ENCODE peak calls at places on chromosome X, in seven cellular contexts. One of them, this sample, is unnamed.

GRCh38 chrX:71496476-71496875 is 36.4 kb upstream of the OGT start:
- DNase-seq in B cell: no peak
- DNase-seq in endodermal cell: no peak
- DNase-seq in CD8-positive, alpha-beta T cell: no peak
- DNase-seq in left ventricle myocardium inferior: no peak
- DNase-seq in RWPE1: no peak
- DNase-seq in mammary epithelial cell: no peak
- DNase-seq in this sample: no peak

GRCh38 chrX:130147631-130148030 is 18.0 kb downstream of the AIFM1 start:
- DNase-seq in B cell: no peak
- DNase-seq in mammary epithelial cell: no peak
- DNase-seq in left ventricle myocardium inferior: no peak
- DNase-seq in endodermal cell: no peak
- DNase-seq in CD8-positive, alpha-beta T cell: no peak
- DNase-seq in RWPE1: no peak
- DNase-seq in this sample: no peak

GRCh38 chrX:2609431-2610238 is 81.5 kb upstream of the CD99 start:
- DNase-seq in mammary epithelial cell: peak; percentile 34
- DNase-seq in RWPE1: no peak
- DNase-seq in B cell: no peak
- DNase-seq in endodermal cell: peak; percentile 73
- DNase-seq in left ventricle myocardium inferior: no peak
- DNase-seq in CD8-positive, alpha-beta T cell: no peak
- DNase-seq in this sample: no peak

GRCh38 chrX:24412637-24413363 is 52.3 kb upstream of the PDK3 start:
- DNase-seq in left ventricle myocardium inferior: no peak
- DNase-seq in CD8-positive, alpha-beta T cell: no peak
- DNase-seq in RWPE1: no peak
- DNase-seq in mammary epithelial cell: no peak
- DNase-seq in endodermal cell: no peak
- DNase-seq in B cell: no peak
- DNase-seq in this sample: peak; percentile 21

GRCh38 chrX:67555578-67556203 is 11.9 kb downstream of the AR start:
- DNase-seq in mammary epithelial cell: peak; percentile 15
- DNase-seq in CD8-positive, alpha-beta T cell: no peak
- DNase-seq in B cell: no peak
- DNase-seq in RWPE1: no peak
- DNase-seq in left ventricle myocardium inferior: no peak
- DNase-seq in endodermal cell: peak; percentile 69
- DNase-seq in this sample: peak; percentile 55

GRCh38 chrX:70313503-70313902 is 23.6 kb downstream of the KIF4A start:
- DNase-seq in B cell: no peak
- DNase-seq in left ventricle myocardium inferior: no peak
- DNase-seq in mammary epithelial cell: no peak
- DNase-seq in CD8-positive, alpha-beta T cell: no peak
- DNase-seq in endodermal cell: no peak
- DNase-seq in RWPE1: no peak
- DNase-seq in this sample: no peak

GRCh38 chrX:153926863-153927685 is 1.0 kb upstream of the ARHGAP4 start:
- DNase-seq in left ventricle myocardium inferior: peak; percentile 49
- DNase-seq in CD8-positive, alpha-beta T cell: peak; percentile 87
- DNase-seq in endodermal cell: no peak
- DNase-seq in RWPE1: no peak
- DNase-seq in B cell: peak; percentile 89
- DNase-seq in mammary epithelial cell: peak; percentile 15
- DNase-seq in this sample: peak; percentile 34

GRCh38 chrX:131734621-131735020 is 190.7 kb downstream of the OR13H1 start:
- DNase-seq in mammary epithelial cell: peak; percentile 36
- DNase-seq in B cell: no peak
- DNase-seq in left ventricle myocardium inferior: no peak
- DNase-seq in endodermal cell: no peak
- DNase-seq in RWPE1: no peak
- DNase-seq in CD8-positive, alpha-beta T cell: no peak
- DNase-seq in this sample: no peak

GRCh38 chrX:86348669-86349068 is 200.4 kb downstream of the DACH2 start:
- DNase-seq in RWPE1: no peak
- DNase-seq in endodermal cell: peak; percentile 53
- DNase-seq in CD8-positive, alpha-beta T cell: no peak
- DNase-seq in left ventricle myocardium inferior: no peak
- DNase-seq in B cell: no peak
- DNase-seq in mammary epithelial cell: no peak
- DNase-seq in this sample: no peak

GRCh38 chrX:2401590-2402360 is 99.0 kb downstream of the DHRSX start:
- DNase-seq in endodermal cell: peak; percentile 79
- DNase-seq in RWPE1: peak; percentile 61
- DNase-seq in mammary epithelial cell: peak; percentile 97
- DNase-seq in CD8-positive, alpha-beta T cell: no peak
- DNase-seq in left ventricle myocardium inferior: peak; percentile 50
- DNase-seq in B cell: no peak
- DNase-seq in this sample: peak; percentile 22

GRCh38 chrX:84047339-84047738 is 140.7 kb downstream of the RPS6KA6 start:
- DNase-seq in left ventricle myocardium inferior: no peak
- DNase-seq in mammary epithelial cell: no peak
- DNase-seq in RWPE1: no peak
- DNase-seq in B cell: no peak
- DNase-seq in CD8-positive, alpha-beta T cell: no peak
- DNase-seq in endodermal cell: peak; percentile 47
- DNase-seq in this sample: no peak

GRCh38 chrX:116272328-116272727 is 101.8 kb downstream of the AGTR2 start:
- DNase-seq in B cell: no peak
- DNase-seq in left ventricle myocardium inferior: no peak
- DNase-seq in endodermal cell: no peak
- DNase-seq in mammary epithelial cell: peak; percentile 98
- DNase-seq in CD8-positive, alpha-beta T cell: no peak
- DNase-seq in RWPE1: peak; percentile 69
- DNase-seq in this sample: no peak

GRCh38 chrX:119541188-119541587 is 24.0 kb downstream of the STEEP1 start:
- DNase-seq in CD8-positive, alpha-beta T cell: no peak
- DNase-seq in RWPE1: peak; percentile 51
- DNase-seq in left ventricle myocardium inferior: no peak
- DNase-seq in endodermal cell: peak; percentile 64
- DNase-seq in mammary epithelial cell: no peak
- DNase-seq in B cell: no peak
- DNase-seq in this sample: no peak

GRCh38 chrX:31508338-31508737 is 436.5 kb upstream of the FTHL17 start:
- DNase-seq in mammary epithelial cell: peak; percentile 10
- DNase-seq in endodermal cell: no peak
- DNase-seq in RWPE1: no peak
- DNase-seq in B cell: no peak
- DNase-seq in CD8-positive, alpha-beta T cell: no peak
- DNase-seq in left ventricle myocardium inferior: no peak
- DNase-seq in this sample: no peak

GRCh38 chrX:3584415-3584996 is 128.9 kb downstream of the PRKX start:
- DNase-seq in CD8-positive, alpha-beta T cell: no peak
- DNase-seq in endodermal cell: no peak
- DNase-seq in RWPE1: no peak
- DNase-seq in left ventricle myocardium inferior: no peak
- DNase-seq in B cell: no peak
- DNase-seq in mammary epithelial cell: no peak
- DNase-seq in this sample: no peak

GRCh38 chrX:46236411-46236810 is 308.8 kb downstream of the ZNF674 start:
- DNase-seq in B cell: no peak
- DNase-seq in CD8-positive, alpha-beta T cell: no peak
- DNase-seq in left ventricle myocardium inferior: no peak
- DNase-seq in mammary epithelial cell: no peak
- DNase-seq in RWPE1: no peak
- DNase-seq in endodermal cell: no peak
- DNase-seq in this sample: no peak

GRCh38 chrX:130878350-130879341 is 24.4 kb downstream of the ENOX2 start:
- DNase-seq in B cell: no peak
- DNase-seq in left ventricle myocardium inferior: no peak
- DNase-seq in CD8-positive, alpha-beta T cell: no peak
- DNase-seq in RWPE1: peak; percentile 45
- DNase-seq in mammary epithelial cell: peak; percentile 85
- DNase-seq in endodermal cell: no peak
- DNase-seq in this sample: peak; percentile 68

GRCh38 chrX:103678199-103678993 is 8.1 kb downstream of the MORF4L2 start:
- DNase-seq in RWPE1: no peak
- DNase-seq in left ventricle myocardium inferior: no peak
- DNase-seq in mammary epithelial cell: peak; percentile 49
- DNase-seq in B cell: no peak
- DNase-seq in CD8-positive, alpha-beta T cell: no peak
- DNase-seq in endodermal cell: no peak
- DNase-seq in this sample: no peak

GRCh38 chrX:121256653-121257052 is 209.2 kb downstream of the GLUD2 start:
- DNase-seq in B cell: no peak
- DNase-seq in mammary epithelial cell: no peak
- DNase-seq in CD8-positive, alpha-beta T cell: no peak
- DNase-seq in RWPE1: peak; percentile 4
- DNase-seq in left ventricle myocardium inferior: no peak
- DNase-seq in endodermal cell: no peak
- DNase-seq in this sample: no peak

GRCh38 chrX:44480591-44480990 is 62.1 kb downstream of the FUNDC1 start:
- DNase-seq in mammary epithelial cell: no peak
- DNase-seq in RWPE1: no peak
- DNase-seq in B cell: no peak
- DNase-seq in CD8-positive, alpha-beta T cell: no peak
- DNase-seq in left ventricle myocardium inferior: no peak
- DNase-seq in endodermal cell: no peak
- DNase-seq in this sample: no peak

GRCh38 chrX:68177542-68177941 is 255.8 kb downstream of the OPHN1 start:
- DNase-seq in left ventricle myocardium inferior: no peak
- DNase-seq in endodermal cell: no peak
- DNase-seq in CD8-positive, alpha-beta T cell: no peak
- DNase-seq in mammary epithelial cell: peak; percentile 19
- DNase-seq in B cell: no peak
- DNase-seq in RWPE1: no peak
- DNase-seq in this sample: no peak

GRCh38 chrX:54439967-54440871 is at the start of gene TSR2:
- DNase-seq in RWPE1: peak; percentile 60
- DNase-seq in left ventricle myocardium inferior: peak; percentile 79
- DNase-seq in endodermal cell: peak; percentile 90
- DNase-seq in mammary epithelial cell: peak; percentile 77
- DNase-seq in CD8-positive, alpha-beta T cell: peak; percentile 82
- DNase-seq in B cell: peak; percentile 75
- DNase-seq in this sample: peak; percentile 81
- TF ChIP-seq CTCF in RWPE1: no peak
- TF ChIP-seq CTCF in left ventricle myocardium inferior: no peak
- TF ChIP-seq CTCF in endodermal cell: peak; percentile 12
- TF ChIP-seq CTCF in mammary epithelial cell: no peak
- TF ChIP-seq CTCF in CD8-positive, alpha-beta T cell: no peak
- TF ChIP-seq CTCF in B cell: no peak
- TF ChIP-seq CTCF in this sample: no peak

GRCh38 chrX:150544222-150544787 is 24.1 kb upstream of the MTM1 start:
- DNase-seq in B cell: no peak
- DNase-seq in endodermal cell: peak; percentile 80
- DNase-seq in left ventricle myocardium inferior: no peak
- DNase-seq in RWPE1: peak; percentile 7
- DNase-seq in mammary epithelial cell: peak; percentile 3
- DNase-seq in CD8-positive, alpha-beta T cell: no peak
- DNase-seq in this sample: no peak
- TF ChIP-seq CTCF in B cell: no peak
- TF ChIP-seq CTCF in endodermal cell: peak; percentile 57
- TF ChIP-seq CTCF in left ventricle myocardium inferior: no peak
- TF ChIP-seq CTCF in RWPE1: no peak
- TF ChIP-seq CTCF in mammary epithelial cell: no peak
- TF ChIP-seq CTCF in CD8-positive, alpha-beta T cell: no peak
- TF ChIP-seq CTCF in this sample: no peak

DNA sequence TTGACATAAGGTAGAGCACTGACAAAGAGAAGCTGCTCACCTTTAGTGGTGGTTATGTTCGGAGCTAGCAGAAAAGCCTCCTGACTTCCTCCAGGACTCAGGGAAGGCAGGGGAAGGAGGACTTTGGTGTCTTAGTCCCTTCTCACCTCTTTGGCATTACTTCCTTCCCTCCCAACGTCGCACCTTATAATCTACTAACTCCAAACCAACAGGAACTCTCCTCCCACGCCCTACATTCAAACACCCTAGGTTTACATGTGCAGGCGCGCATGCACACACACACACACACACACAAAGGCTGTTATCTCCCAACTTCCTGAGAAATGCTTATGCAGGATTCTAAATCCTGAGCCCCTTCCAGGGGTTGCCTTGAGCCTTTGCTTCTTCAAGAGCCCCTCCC is 157.7 kb upstream of the STS start:
- DNase-seq in B cell: no peak
- DNase-seq in left ventricle myocardium inferior: no peak
- DNase-seq in RWPE1: no peak
- DNase-seq in mammary epithelial cell: no peak
- DNase-seq in endodermal cell: no peak
- DNase-seq in CD8-positive, alpha-beta T cell: no peak
- DNase-seq in this sample: no peak
- TF ChIP-seq CTCF in B cell: no peak
- TF ChIP-seq CTCF in left ventricle myocardium inferior: no peak
- TF ChIP-seq CTCF in RWPE1: no peak
- TF ChIP-seq CTCF in mammary epithelial cell: no peak
- TF ChIP-seq CTCF in endodermal cell: no peak
- TF ChIP-seq CTCF in CD8-positive, alpha-beta T cell: no peak
- TF ChIP-seq CTCF in this sample: no peak

DNA sequence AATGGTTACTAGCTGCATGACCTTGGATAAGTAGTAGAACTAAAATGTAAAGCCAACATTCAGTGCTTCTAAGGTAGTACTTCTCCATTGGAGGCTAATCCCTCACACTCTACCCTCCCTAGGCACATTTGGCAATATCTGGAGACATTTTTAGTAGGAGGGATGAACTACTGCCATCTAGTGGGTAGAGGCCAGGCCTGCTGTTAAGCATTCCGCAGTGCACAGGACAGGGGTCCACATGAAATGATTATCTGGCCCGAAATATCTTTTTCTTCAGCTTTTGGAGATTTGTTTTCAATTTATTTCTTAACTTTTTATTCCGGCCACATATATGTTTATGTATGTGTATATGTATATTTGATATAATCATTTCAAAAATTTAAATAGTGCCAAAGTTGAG is 36.0 kb upstream of the SPANXC start:
- DNase-seq in endodermal cell: peak; percentile 68
- DNase-seq in B cell: no peak
- DNase-seq in left ventricle myocardium inferior: no peak
- DNase-seq in RWPE1: peak; percentile 10
- DNase-seq in CD8-positive, alpha-beta T cell: no peak
- DNase-seq in mammary epithelial cell: no peak
- DNase-seq in this sample: no peak
- TF ChIP-seq CTCF in endodermal cell: peak; percentile 84
- TF ChIP-seq CTCF in B cell: peak; percentile 25
- TF ChIP-seq CTCF in left ventricle myocardium inferior: peak; percentile 41
- TF ChIP-seq CTCF in RWPE1: peak; percentile 44
- TF ChIP-seq CTCF in CD8-positive, alpha-beta T cell: no peak
- TF ChIP-seq CTCF in mammary epithelial cell: peak; percentile 82
- TF ChIP-seq CTCF in this sample: peak; percentile 16

GRCh38 chrX:110420771-110421498 is 62.3 kb downstream of the RTL9 start:
- DNase-seq in RWPE1: no peak
- DNase-seq in B cell: no peak
- DNase-seq in endodermal cell: no peak
- DNase-seq in mammary epithelial cell: no peak
- DNase-seq in CD8-positive, alpha-beta T cell: no peak
- DNase-seq in left ventricle myocardium inferior: no peak
- DNase-seq in this sample: no peak
- TF ChIP-seq CTCF in RWPE1: no peak
- TF ChIP-seq CTCF in B cell: no peak
- TF ChIP-seq CTCF in endodermal cell: peak; percentile 72
- TF ChIP-seq CTCF in mammary epithelial cell: peak; percentile 35
- TF ChIP-seq CTCF in CD8-positive, alpha-beta T cell: no peak
- TF ChIP-seq CTCF in left ventricle myocardium inferior: no peak
- TF ChIP-seq CTCF in this sample: no peak

This sample was measured in tibial artery.